ENCODE peak calls at places on chromosomes 13 and 19, in eight cellular contexts. One of them, this sample, is unnamed.

GRCh38 chr13:51000576-51001260 is 91.1 kb downstream of the RNASEH2B start:
- DNase-seq in ovary: peak
- DNase-seq in hippocampal formation: no peak
- DNase-seq in CD8-positive, alpha-beta T cell: no peak
- DNase-seq in nephron progenitor cell: peak
- DNase-seq in activated CD4-positive, alpha-beta T cell treated with anti-CD3 and anti-CD28 coated beads for 1 hour: no peak
- DNase-seq in NB4: no peak
- DNase-seq in cardiac muscle cell: peak
- DNase-seq in this sample: no peak

GRCh38 chr19:37699057-37699456 is 20.5 kb downstream of the ZNF607 start:
- DNase-seq in cardiac muscle cell: no peak
- DNase-seq in hippocampal formation: no peak
- DNase-seq in NB4: no peak
- DNase-seq in CD8-positive, alpha-beta T cell: no peak
- DNase-seq in nephron progenitor cell: no peak
- DNase-seq in ovary: no peak
- DNase-seq in activated CD4-positive, alpha-beta T cell treated with anti-CD3 and anti-CD28 coated beads for 1 hour: no peak
- DNase-seq in this sample: no peak

GRCh38 chr19:53037101-53038097 is 7.1 kb upstream of the ERVV-2 start:
- DNase-seq in ovary: no peak
- DNase-seq in nephron progenitor cell: peak
- DNase-seq in activated CD4-positive, alpha-beta T cell treated with anti-CD3 and anti-CD28 coated beads for 1 hour: no peak
- DNase-seq in CD8-positive, alpha-beta T cell: no peak
- DNase-seq in hippocampal formation: no peak
- DNase-seq in cardiac muscle cell: peak
- DNase-seq in NB4: no peak
- DNase-seq in this sample: no peak

GRCh38 chr19:43774103-43774939 is 6.5 kb downstream of the KCNN4 start:
- DNase-seq in activated CD4-positive, alpha-beta T cell treated with anti-CD3 and anti-CD28 coated beads for 1 hour: no peak
- DNase-seq in ovary: peak
- DNase-seq in hippocampal formation: peak
- DNase-seq in NB4: no peak
- DNase-seq in CD8-positive, alpha-beta T cell: no peak
- DNase-seq in nephron progenitor cell: peak
- DNase-seq in cardiac muscle cell: peak
- DNase-seq in this sample: no peak

GRCh38 chr13:42405665-42406390 is 133.9 kb downstream of the AKAP11 start:
- DNase-seq in hippocampal formation: no peak
- DNase-seq in CD8-positive, alpha-beta T cell: no peak
- DNase-seq in nephron progenitor cell: no peak
- DNase-seq in ovary: no peak
- DNase-seq in activated CD4-positive, alpha-beta T cell treated with anti-CD3 and anti-CD28 coated beads for 1 hour: no peak
- DNase-seq in cardiac muscle cell: peak
- DNase-seq in NB4: no peak
- DNase-seq in this sample: no peak

GRCh38 chr19:55131421-55131820 is 14.0 kb upstream of the PPP1R12C start:
- DNase-seq in NB4: no peak
- DNase-seq in nephron progenitor cell: no peak
- DNase-seq in activated CD4-positive, alpha-beta T cell treated with anti-CD3 and anti-CD28 coated beads for 1 hour: no peak
- DNase-seq in cardiac muscle cell: no peak
- DNase-seq in CD8-positive, alpha-beta T cell: no peak
- DNase-seq in hippocampal formation: no peak
- DNase-seq in ovary: no peak
- DNase-seq in this sample: no peak

GRCh38 chr19:10653482-10653731 is 739 bp upstream of the ILF3 start:
- DNase-seq in CD8-positive, alpha-beta T cell: no peak
- DNase-seq in activated CD4-positive, alpha-beta T cell treated with anti-CD3 and anti-CD28 coated beads for 1 hour: no peak
- DNase-seq in hippocampal formation: no peak
- DNase-seq in ovary: no peak
- DNase-seq in nephron progenitor cell: no peak
- DNase-seq in NB4: no peak
- DNase-seq in cardiac muscle cell: no peak
- DNase-seq in this sample: no peak

GRCh38 chr19:56066152-56067023 is 54.7 kb downstream of the ZNF787 start:
- DNase-seq in ovary: peak
- DNase-seq in activated CD4-positive, alpha-beta T cell treated with anti-CD3 and anti-CD28 coated beads for 1 hour: peak
- DNase-seq in NB4: peak
- DNase-seq in CD8-positive, alpha-beta T cell: peak
- DNase-seq in hippocampal formation: no peak
- DNase-seq in nephron progenitor cell: peak
- DNase-seq in cardiac muscle cell: peak
- DNase-seq in this sample: no peak

GRCh38 chr19:3234800-3235199 is 10.3 kb downstream of the CELF5 start:
- DNase-seq in hippocampal formation: no peak
- DNase-seq in nephron progenitor cell: peak
- DNase-seq in activated CD4-positive, alpha-beta T cell treated with anti-CD3 and anti-CD28 coated beads for 1 hour: no peak
- DNase-seq in NB4: no peak
- DNase-seq in CD8-positive, alpha-beta T cell: no peak
- DNase-seq in ovary: no peak
- DNase-seq in cardiac muscle cell: no peak
- DNase-seq in this sample: no peak

GRCh38 chr19:3554254-3555083 is 2.9 kb downstream of the MFSD12 start:
- DNase-seq in cardiac muscle cell: no peak
- DNase-seq in nephron progenitor cell: no peak
- DNase-seq in ovary: no peak
- DNase-seq in CD8-positive, alpha-beta T cell: no peak
- DNase-seq in activated CD4-positive, alpha-beta T cell treated with anti-CD3 and anti-CD28 coated beads for 1 hour: no peak
- DNase-seq in hippocampal formation: no peak
- DNase-seq in NB4: no peak
- DNase-seq in this sample: no peak

GRCh38 chr13:98025480-98026025 is 72.1 kb downstream of the IPO5 start:
- DNase-seq in CD8-positive, alpha-beta T cell: no peak
- DNase-seq in hippocampal formation: no peak
- DNase-seq in activated CD4-positive, alpha-beta T cell treated with anti-CD3 and anti-CD28 coated beads for 1 hour: no peak
- DNase-seq in ovary: no peak
- DNase-seq in NB4: no peak
- DNase-seq in cardiac muscle cell: no peak
- DNase-seq in nephron progenitor cell: no peak
- DNase-seq in this sample: no peak

GRCh38 chr13:99303863-99304521 is 3.2 kb downstream of the GPR183 start:
- DNase-seq in ovary: no peak
- DNase-seq in activated CD4-positive, alpha-beta T cell treated with anti-CD3 and anti-CD28 coated beads for 1 hour: no peak
- DNase-seq in NB4: peak
- DNase-seq in CD8-positive, alpha-beta T cell: no peak
- DNase-seq in nephron progenitor cell: no peak
- DNase-seq in cardiac muscle cell: no peak
- DNase-seq in hippocampal formation: no peak
- DNase-seq in this sample: no peak

GRCh38 chr19:51448011-51448744 is 10.1 kb downstream of the SIGLEC8 start:
- DNase-seq in nephron progenitor cell: no peak
- DNase-seq in CD8-positive, alpha-beta T cell: no peak
- DNase-seq in NB4: peak
- DNase-seq in hippocampal formation: no peak
- DNase-seq in ovary: no peak
- DNase-seq in activated CD4-positive, alpha-beta T cell treated with anti-CD3 and anti-CD28 coated beads for 1 hour: no peak
- DNase-seq in cardiac muscle cell: no peak
- DNase-seq in this sample: no peak

GRCh38 chr19:11181488-11181887 is 15.9 kb downstream of the KANK2 start:
- DNase-seq in hippocampal formation: no peak
- DNase-seq in NB4: no peak
- DNase-seq in nephron progenitor cell: no peak
- DNase-seq in ovary: no peak
- DNase-seq in cardiac muscle cell: no peak
- DNase-seq in CD8-positive, alpha-beta T cell: no peak
- DNase-seq in activated CD4-positive, alpha-beta T cell treated with anti-CD3 and anti-CD28 coated beads for 1 hour: no peak
- DNase-seq in this sample: no peak

GRCh38 chr13:75635621-75636338 is at the start of gene LMO7:
- DNase-seq in activated CD4-positive, alpha-beta T cell treated with anti-CD3 and anti-CD28 coated beads for 1 hour: peak
- DNase-seq in NB4: peak
- DNase-seq in cardiac muscle cell: peak
- DNase-seq in hippocampal formation: no peak
- DNase-seq in ovary: peak
- DNase-seq in CD8-positive, alpha-beta T cell: peak
- DNase-seq in nephron progenitor cell: peak
- DNase-seq in this sample: no peak

GRCh38 chr19:2385053-2385721 is 25.1 kb downstream of the TMPRSS9 start:
- DNase-seq in NB4: peak
- DNase-seq in nephron progenitor cell: peak
- DNase-seq in hippocampal formation: no peak
- DNase-seq in activated CD4-positive, alpha-beta T cell treated with anti-CD3 and anti-CD28 coated beads for 1 hour: no peak
- DNase-seq in CD8-positive, alpha-beta T cell: no peak
- DNase-seq in cardiac muscle cell: peak
- DNase-seq in ovary: no peak
- DNase-seq in this sample: no peak

This sample was measured in omental fat pad.